ENCODE peak calls at places on chromosome 10, in ten cellular contexts. R is AG04450, O is mesothelial cell of epicardium, G is neural crest cell, V is keratinocyte, W is psoas muscle, U is GM20000, T is AG10803, F is transverse colon, C is fibroblast of mammary gland. M is an unnamed sample.

GRCh38 chr10:88200637-88201036 is 337.2 kb downstream of the PTEN start:
- DNase-seq in C (no peak), G (no peak), W (no peak), T (no peak), V (no peak), O (no peak), U (no peak), F (no peak), R (no peak), M (no peak)

GRCh38 chr10:3763035-3763456 is 22.0 kb downstream of the KLF6 start:
- DNase-seq in W (no peak), V (no peak), G (no peak), U (no peak), C (peak; percentile 66), T (peak; percentile 26), O (no peak), F (peak; percentile 45), R (no peak), M (no peak)

GRCh38 chr10:30591249-30591670 is 38.3 kb downstream of the LYZL2 start:
- DNase-seq in F (peak; percentile 29), C (peak; percentile 55), T (peak; percentile 49), O (peak; percentile 32), W (no peak), U (peak; percentile 42), G (peak; percentile 53), R (peak; percentile 10), V (no peak), M (peak; percentile 40)

GRCh38 chr10:67923551-67923950 is 39.1 kb downstream of the SIRT1 start:
- DNase-seq in O (no peak), R (no peak), F (no peak), G (no peak), T (peak; percentile 56), C (peak; percentile 56), V (no peak), U (no peak), W (no peak), M (peak; percentile 73)

GRCh38 chr10:130762481-130762880 is 549.0 kb downstream of the TCERG1L start:
- DNase-seq in F (no peak), R (no peak), C (no peak), O (no peak), V (no peak), U (no peak), G (no peak), W (no peak), T (no peak), M (no peak)

GRCh38 chr10:5466451-5466996 is 32.8 kb downstream of the CALML5 start:
- DNase-seq in O (peak; percentile 70), U (no peak), F (peak; percentile 82), C (peak; percentile 35), W (no peak), V (peak; percentile 97), T (peak; percentile 61), G (no peak), R (peak; percentile 68), M (peak; percentile 87)

GRCh38 chr10:66322261-66322660 is 603.6 kb upstream of the LRRTM3 start:
- DNase-seq in C (no peak), O (no peak), U (no peak), T (no peak), V (no peak), W (no peak), G (no peak), F (no peak), R (no peak), M (no peak)

GRCh38 chr10:121084029-121084674 is 233.0 kb downstream of the WDR11 start:
- DNase-seq in F (no peak), U (no peak), O (no peak), V (no peak), W (no peak), C (no peak), R (no peak), T (no peak), G (no peak), M (no peak)

GRCh38 chr10:86795353-86795752 is 38.9 kb downstream of the BMPR1A start:
- DNase-seq in U (no peak), W (no peak), R (peak; percentile 51), O (no peak), V (no peak), G (no peak), F (no peak), C (peak; percentile 74), T (peak; percentile 69), M (peak; percentile 70)

GRCh38 chr10:123087786-123088185 is 48.0 kb upstream of the HMX3 start:
- DNase-seq in O (no peak), G (no peak), W (no peak), V (no peak), C (no peak), F (no peak), T (no peak), R (no peak), U (no peak), M (no peak)

GRCh38 chr10:92591550-92592140 is 1.3 kb upstream of the KIF11 start:
- DNase-seq in G (peak; percentile 70), W (peak; percentile 93), F (peak; percentile 94), R (peak; percentile 73), C (peak; percentile 93), V (no peak), T (peak; percentile 94), O (peak; percentile 64), U (peak; percentile 86), M (peak; percentile 88)

GRCh38 chr10:23742368-23742767 is 303.5 kb downstream of the OTUD1 start:
- DNase-seq in W (no peak), F (no peak), V (no peak), T (no peak), C (no peak), G (no peak), R (no peak), U (no peak), O (no peak), M (no peak)

DNA sequence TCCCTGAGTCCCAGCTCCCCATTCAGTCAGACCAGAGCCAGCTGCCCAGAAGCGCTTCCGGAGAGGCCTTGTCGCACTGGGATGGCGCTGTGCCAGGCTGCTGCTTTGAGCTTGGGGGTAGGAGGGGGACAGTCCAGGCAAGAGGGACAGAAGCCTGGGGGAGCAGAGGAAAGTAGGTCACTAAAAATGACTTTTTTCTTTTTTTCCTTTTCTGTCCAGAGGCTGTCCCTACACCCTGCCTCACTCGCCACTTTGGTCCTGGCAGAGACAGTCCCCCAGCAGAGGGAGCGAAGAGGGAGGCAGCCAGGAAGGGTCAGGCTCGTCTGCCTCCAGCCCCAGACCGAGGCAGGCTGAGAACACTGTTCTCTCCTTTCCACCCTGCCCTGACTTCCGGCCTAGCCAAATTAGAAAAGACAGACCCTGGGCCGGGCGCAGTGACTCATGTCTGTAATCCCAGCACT is 15.8 kb upstream of the TRIM8 start:
- DNase-seq in G (no peak), O (no peak), C (peak; percentile 28), R (no peak), V (no peak), W (peak; percentile 70), T (no peak), F (no peak), U (no peak), M (no peak)
- TF ChIP-seq CTCF in G (no peak), O (no peak), C (no peak), R (peak; percentile 11), V (no peak), W (no peak), T (peak; percentile 16), F (no peak), U (no peak), M (no peak)

GRCh38 chr10:97785731-97786130 is 13.9 kb upstream of the SFRP5 start:
- DNase-seq in W (no peak), R (no peak), C (no peak), V (no peak), T (no peak), F (no peak), G (no peak), U (no peak), O (no peak), M (no peak)
- TF ChIP-seq CTCF in W (no peak), R (no peak), C (no peak), V (no peak), T (no peak), F (no peak), G (no peak), U (no peak), O (no peak), M (no peak)

GRCh38 chr10:72044417-72045041 is 43.8 kb downstream of the SPOCK2 start:
- DNase-seq in C (no peak), T (peak; percentile 15), O (no peak), W (peak; percentile 50), G (no peak), R (no peak), F (no peak), U (no peak), V (peak; percentile 35), M (no peak)

GRCh38 chr10:72049472-72049871 is 38.9 kb downstream of the SPOCK2 start:
- DNase-seq in V (no peak), T (no peak), U (no peak), O (no peak), W (no peak), F (no peak), G (no peak), C (no peak), R (no peak), M (no peak)

GRCh38 chr10:72043016-72043834 is 45.1 kb downstream of the SPOCK2 start:
- DNase-seq in U (no peak), W (no peak), O (no peak), T (no peak), F (no peak), C (no peak), G (no peak), R (no peak), V (no peak), M (no peak)

GRCh38 chr10:72048450-72049124 is 39.8 kb downstream of the SPOCK2 start:
- DNase-seq in G (peak; percentile 95), W (peak; percentile 90), V (peak; percentile 58), U (peak; percentile 87), R (peak; percentile 83), C (peak; percentile 92), F (peak; percentile 94), T (peak; percentile 86), O (peak; percentile 80), M (peak; percentile 86)

DNA sequence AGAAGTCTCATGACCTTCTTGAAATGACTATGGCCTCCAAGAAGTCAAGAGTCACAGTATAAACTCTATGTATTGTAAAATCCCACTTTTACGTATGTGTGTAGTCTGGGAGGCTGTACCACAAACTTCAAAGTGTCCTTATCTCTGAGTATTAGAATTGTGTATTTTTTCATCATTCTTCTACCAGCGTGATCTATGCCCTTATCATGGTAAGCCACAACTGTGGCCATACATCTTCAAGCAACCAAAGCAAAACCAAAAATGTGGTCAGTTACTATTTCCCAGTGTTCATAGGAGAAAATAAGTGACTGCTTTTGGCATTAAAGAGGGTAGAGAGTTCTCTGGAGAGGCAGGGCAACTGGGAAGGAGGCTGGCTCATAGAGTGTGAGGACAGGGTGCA is 42.8 kb downstream of the SPOCK2 start:
- DNase-seq in G (no peak), W (no peak), T (no peak), U (no peak), O (no peak), R (no peak), C (no peak), F (no peak), V (no peak), M (no peak)
- TF ChIP-seq CTCF in G (no peak), W (no peak), T (no peak), U (no peak), O (no peak), R (no peak), C (no peak), F (no peak), V (no peak), M (no peak)

DNA sequence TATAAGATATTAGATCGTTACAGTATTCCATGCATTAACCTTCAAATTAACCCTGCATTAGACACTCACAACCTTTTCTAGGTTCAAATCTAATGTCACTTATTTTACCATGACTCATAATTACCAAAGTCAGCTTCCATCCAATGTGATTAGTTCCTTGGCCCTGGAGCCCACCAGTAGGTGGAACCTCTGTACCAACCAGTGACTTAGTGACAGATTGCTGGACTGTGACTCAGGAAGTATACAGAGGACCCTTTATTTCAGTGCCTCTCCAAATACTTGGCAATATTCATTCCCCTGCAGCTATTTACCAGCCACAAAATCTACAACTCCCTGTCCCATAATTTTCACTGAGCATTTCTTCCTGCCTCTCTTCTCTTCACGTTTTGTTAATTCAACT is 1270.3 kb upstream of the SORCS1 start:
- DNase-seq in T (no peak), F (no peak), W (no peak), G (no peak), O (no peak), U (no peak), R (no peak), C (no peak), V (no peak), M (no peak)
- TF ChIP-seq CTCF in T (no peak), F (no peak), W (no peak), G (no peak), O (no peak), U (no peak), R (no peak), C (no peak), V (no peak), M (no peak)